ENCODE peak calls at places on chromosomes 11 and 22, in eight cellular contexts. O, I, Q, C, B, K, L and G are unnamed samples.

GRCh38 chr11:57332694-57333440 is 2.8 kb downstream of the SSRP1 start:
- DNase-seq in I (no peak), K (no peak), B (no peak), O (no peak), C (no peak), L (no peak), Q (no peak), G (no peak)

GRCh38 chr22:31122196-31122531 is 602 bp upstream of the INPP5J start:
- DNase-seq in B (no peak), Q (no peak), K (no peak), I (no peak), C (no peak), O (no peak), L (no peak), G (no peak)

GRCh38 chr11:132126973-132127900 is 756.8 kb downstream of the NTM start:
- DNase-seq in L (no peak), O (peak; percentile 63), C (no peak), B (peak; percentile 76), I (peak; percentile 41), K (peak; percentile 85), Q (peak; percentile 88), G (peak; percentile 28)

GRCh38 chr11:88174627-88175003 is 628 bp downstream of the RAB38 start:
- DNase-seq in O (peak; percentile 67), K (peak; percentile 56), L (peak; percentile 15), I (peak; percentile 63), C (peak; percentile 66), B (peak; percentile 51), Q (peak; percentile 78), G (peak; percentile 59)

GRCh38 chr11:86596861-86597632 is 75.4 kb downstream of the ME3 start:
- DNase-seq in O (no peak), K (no peak), L (no peak), I (no peak), B (peak; percentile 52), C (no peak), Q (peak; percentile 42), G (no peak)

GRCh38 chr11:77789061-77789730 is 31.3 kb downstream of the RSF1 start:
- DNase-seq in L (no peak), O (no peak), Q (no peak), C (no peak), K (peak; percentile 48), I (no peak), B (no peak), G (no peak)

GRCh38 chr22:20094158-20094807 is 14.2 kb downstream of the DGCR8 start:
- DNase-seq in O (no peak), I (no peak), L (no peak), C (no peak), B (no peak), K (no peak), Q (no peak), G (no peak)

GRCh38 chr11:63762662-63763505 is 5.7 kb downstream of the ZFTA start:
- DNase-seq in L (no peak), Q (peak; percentile 54), C (peak; percentile 66), I (peak; percentile 43), K (peak; percentile 71), O (no peak), B (peak; percentile 23), G (peak; percentile 30)

GRCh38 chr11:20647976-20648565 is 21.3 kb upstream of the NELL1 start:
- DNase-seq in B (peak; percentile 29), C (no peak), Q (peak; percentile 18), L (peak; percentile 39), O (peak; percentile 39), I (peak; percentile 56), K (peak; percentile 75), G (peak; percentile 59)

GRCh38 chr11:110479070-110479444 is 49.3 kb downstream of the FDX1 start:
- DNase-seq in Q (no peak), K (no peak), I (no peak), L (no peak), B (no peak), C (no peak), O (no peak), G (no peak)

GRCh38 chr11:31640611-31641010 is 131.0 kb downstream of the ELP4 start:
- DNase-seq in O (no peak), K (peak; percentile 17), Q (no peak), C (no peak), B (no peak), L (no peak), I (no peak), G (no peak)

GRCh38 chr11:66216911-66217310 is 51.5 kb upstream of the RAB1B start:
- DNase-seq in I (no peak), C (no peak), K (no peak), L (no peak), B (no peak), Q (no peak), O (no peak), G (no peak)

GRCh38 chr11:94130589-94131362 is 2.1 kb downstream of the PANX1 start:
- DNase-seq in C (no peak), O (peak; percentile 48), K (no peak), I (no peak), B (peak; percentile 71), Q (peak; percentile 92), L (no peak), G (no peak)

GRCh38 chr11:6625156-6625831 is 6.1 kb upstream of the TPP1 start:
- DNase-seq in L (no peak), K (no peak), O (no peak), C (no peak), Q (no peak), B (no peak), I (no peak), G (no peak)

GRCh38 chr22:44412136-44412731 is 85.8 kb downstream of the RTL6 start:
- DNase-seq in L (no peak), C (peak; percentile 43), K (no peak), O (no peak), I (no peak), B (no peak), Q (no peak), G (no peak)

GRCh38 chr11:86931965-86932332 is 23.2 kb downstream of the FZD4 start:
- DNase-seq in C (no peak), B (no peak), O (no peak), I (no peak), Q (peak; percentile 76), K (no peak), L (no peak), G (no peak)

GRCh38 chr22:49763138-49763537 is 64.5 kb downstream of the BRD1 start:
- DNase-seq in O (no peak), B (no peak), K (no peak), I (no peak), L (no peak), C (peak; percentile 29), Q (no peak), G (no peak)

GRCh38 chr11:72231396-72232259 is 7.1 kb downstream of the INPPL1 start:
- DNase-seq in K (no peak), C (no peak), B (no peak), L (no peak), Q (no peak), O (no peak), I (no peak), G (no peak)

GRCh38 chr11:11524436-11525038 is 97.3 kb downstream of the GALNT18 start:
- DNase-seq in K (no peak), C (no peak), B (no peak), L (no peak), I (no peak), Q (no peak), O (no peak), G (no peak)
- H3K27ac ChIP-seq in K (no peak overlapping the region), C (no peak overlapping the region), B (peak overlapping the region; percentile 50), L (no peak overlapping the region), I (no peak overlapping the region), Q (no peak overlapping the region), O (no peak overlapping the region), G (no peak overlapping the region)

DNA sequence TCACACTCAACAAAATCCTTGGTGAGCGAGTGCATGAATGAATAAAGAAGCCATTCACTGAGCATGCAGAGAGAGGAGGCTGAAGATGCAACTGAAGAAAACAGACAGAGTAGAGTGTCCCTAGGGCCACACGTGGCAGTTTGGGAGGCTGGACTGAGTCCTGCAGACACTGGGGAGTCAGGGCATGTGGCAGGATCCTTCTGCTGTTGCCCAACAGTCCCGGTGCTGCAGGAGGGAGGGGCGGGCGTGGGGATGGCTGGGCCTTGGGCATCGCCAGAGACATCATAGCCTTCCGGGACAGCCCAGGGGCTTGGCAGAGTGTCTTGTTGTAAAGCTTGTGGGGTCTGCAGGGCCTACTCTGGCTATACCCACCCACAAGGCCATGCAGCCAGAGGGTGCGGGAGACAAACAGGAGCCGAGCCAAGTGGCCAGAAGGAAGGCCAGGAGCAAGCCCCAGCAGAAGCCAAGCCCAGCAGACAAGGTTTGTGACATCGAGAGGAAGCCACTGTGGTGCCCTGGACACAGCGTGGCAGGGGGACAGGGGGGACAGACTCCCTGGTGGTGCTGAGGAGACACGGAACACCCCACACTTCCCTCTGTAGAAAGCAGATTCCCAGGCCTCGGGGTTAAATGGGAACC is 26.7 kb upstream of the FBLN1 start:
- DNase-seq in C (no peak), I (no peak), L (no peak), Q (no peak), B (peak; percentile 68), O (no peak), K (no peak), G (no peak)
- H3K4me3 ChIP-seq in C (no peak overlapping the region), I (no peak overlapping the region), L (no peak overlapping the region), Q (no peak overlapping the region), B (no peak overlapping the region), O (no peak overlapping the region), K (no peak overlapping the region), G (no peak overlapping the region)

DNA sequence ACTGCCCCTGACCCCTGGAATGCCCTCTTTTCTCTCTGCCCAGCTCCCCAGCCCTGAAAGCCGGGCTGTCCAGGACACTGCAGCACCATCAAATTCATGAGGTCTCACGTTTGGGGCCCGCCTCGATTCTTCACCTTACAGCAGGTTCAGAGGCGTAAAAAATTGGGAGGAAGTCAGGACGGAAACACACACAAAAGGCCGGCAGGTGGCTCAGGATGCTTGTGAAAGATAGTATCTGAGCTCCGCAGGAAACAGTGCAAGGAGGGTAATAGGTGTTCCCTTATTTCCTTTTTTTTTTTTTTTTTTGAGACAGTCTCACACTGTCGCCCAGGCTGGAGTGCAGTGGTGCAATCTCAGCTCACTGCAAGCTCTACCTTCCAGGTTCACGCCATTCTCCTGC is 4.1 kb downstream of the RFPL2 start:
- DNase-seq in I (no peak), B (no peak), K (peak; percentile 45), C (no peak), L (no peak), O (peak; percentile 26), Q (no peak), G (no peak)
- H3K27ac ChIP-seq in I (no peak overlapping the region), B (no peak overlapping the region), K (no peak overlapping the region), C (no peak overlapping the region), L (no peak overlapping the region), O (no peak overlapping the region), Q (no peak overlapping the region), G (no peak overlapping the region)

GRCh38 chr11:725624-726202 is 19.7 kb downstream of the EPS8L2 start:
- DNase-seq in B (no peak), K (peak; percentile 63), Q (no peak), I (no peak), O (no peak), C (peak; percentile 57), L (peak; percentile 11), G (no peak)

GRCh38 chr11:727281-727701 is 20.0 kb upstream of the TALDO1 start:
- DNase-seq in B (no peak), K (no peak), Q (no peak), C (peak; percentile 57), I (no peak), O (no peak), L (no peak), G (no peak)

GRCh38 chr11:727859-728748 is 19.2 kb upstream of the TALDO1 start:
- DNase-seq in O (peak; percentile 89), L (peak; percentile 84), Q (peak; percentile 89), B (peak; percentile 86), K (peak; percentile 85), C (peak; percentile 85), I (peak; percentile 90), G (peak; percentile 83)

GRCh38 chr11:724733-725386 is 18.8 kb downstream of the EPS8L2 start:
- DNase-seq in L (no peak), C (peak; percentile 54), I (no peak), K (peak; percentile 13), O (no peak), Q (no peak), B (no peak), G (no peak)

GRCh38 chr11:726278-726915 is 20.4 kb downstream of the EPS8L2 start:
- DNase-seq in B (no peak), K (peak; percentile 69), L (peak; percentile 57), O (peak; percentile 65), Q (peak; percentile 68), I (peak; percentile 83), C (peak; percentile 72), G (peak; percentile 88)
- H3K4me3 ChIP-seq in B (peak overlapping the region; percentile 21), K (peak overlapping the region; percentile 65), L (peak overlapping the region; percentile 62), O (no peak overlapping the region), Q (no peak overlapping the region), I (no peak overlapping the region), C (no peak overlapping the region), G (no peak overlapping the region)